ENCODE peak calls at places on chromosomes 12 and 14, in eight cellular contexts. T, C, Q, K, O, E, W and Y are unnamed samples. For H3K36me3, the result is how much of the 10 kb centered on the place peaks cover.

GRCh38 chr12:22733756-22734155 is 108.8 kb downstream of the ETNK1 start:
- DNase-seq in K (no peak), C (no peak), T (no peak), E (no peak), W (no peak), O (no peak), Q (peak), Y (no peak)

GRCh38 chr14:33525626-33526025 is 425.2 kb downstream of the EGLN3 start:
- DNase-seq in O (no peak), Q (no peak), C (no peak), T (no peak), K (no peak), W (no peak), E (no peak), Y (peak)

GRCh38 chr14:73696466-73697390 is 17.5 kb downstream of the PNMA1 start:
- DNase-seq in T (no peak), E (no peak), W (no peak), C (no peak), Q (peak), K (no peak), O (no peak), Y (peak)

GRCh38 chr12:124036117-124037109 is 63.4 kb downstream of the ZNF664 start:
- DNase-seq in E (peak), W (peak), K (peak), Q (peak), O (peak), T (no peak), C (no peak), Y (no peak)

GRCh38 chr14:74257078-74257987 is 18.1 kb downstream of the VSX2 start:
- DNase-seq in O (peak), E (peak), C (no peak), T (peak), W (peak), Q (no peak), K (peak), Y (no peak)

GRCh38 chr12:42372154-42372791 is 46.3 kb downstream of the PPHLN1 start:
- DNase-seq in O (no peak), Q (peak), E (peak), C (no peak), W (peak), K (no peak), T (no peak), Y (peak)

GRCh38 chr14:62162998-62163589 is 400.9 kb downstream of the SNAPC1 start:
- DNase-seq in K (no peak), E (peak), C (no peak), T (no peak), O (no peak), W (peak), Q (peak), Y (peak)

GRCh38 chr12:87930033-87930432 is 99.2 kb downstream of the C12orf50 start:
- DNase-seq in K (no peak), W (no peak), O (no peak), Q (peak), E (no peak), T (no peak), C (no peak), Y (peak)

GRCh38 chr14:73784065-73784987 is 67.3 kb upstream of the PTGR2 start:
- DNase-seq in O (no peak), K (no peak), T (no peak), C (peak), W (peak), E (peak), Q (peak), Y (peak)

GRCh38 chr12:62113366-62114011 is 146.7 kb upstream of the USP15 start:
- DNase-seq in O (no peak), T (no peak), C (no peak), E (peak), W (no peak), K (no peak), Q (no peak), Y (no peak)

GRCh38 chr12:6327591-6328041 is 14.3 kb downstream of the TNFRSF1A start:
- DNase-seq in C (no peak), Q (no peak), E (no peak), W (no peak), O (no peak), T (no peak), K (no peak), Y (no peak)

GRCh38 chr14:88189040-88189839 is 133.8 kb downstream of the KCNK10 start:
- DNase-seq in E (peak), T (peak), O (peak), Q (peak), K (no peak), C (peak), W (peak), Y (peak)

GRCh38 chr14:86912689-86913088 is 1080.3 kb downstream of the GALC start:
- DNase-seq in T (no peak), W (no peak), O (no peak), E (no peak), C (no peak), K (no peak), Q (no peak), Y (no peak)

GRCh38 chr12:47534695-47535094 is 171.1 kb downstream of the RPAP3 start:
- DNase-seq in K (no peak), W (peak), Q (peak), C (no peak), T (no peak), O (no peak), E (no peak), Y (peak)

GRCh38 chr12:89351489-89352241 is 636 bp downstream of the DUSP6 start:
- DNase-seq in T (peak), O (peak), E (no peak), C (peak), W (peak), Q (peak), K (peak), Y (no peak)

GRCh38 chr12:66514581-66514980 is 164.3 kb downstream of the GRIP1 start:
- DNase-seq in T (no peak), K (no peak), Q (peak), O (no peak), E (no peak), C (no peak), W (no peak), Y (peak)

GRCh38 chr12:113298472-113298817 is 36.5 kb downstream of the SLC8B1 start:
- DNase-seq in T (no peak), E (no peak), K (no peak), C (no peak), Q (no peak), O (no peak), W (no peak), Y (no peak)

GRCh38 chr12:4275869-4276253 is 2.3 kb downstream of the CCND2 start:
- DNase-seq in K (peak), T (no peak), E (peak), W (no peak), Q (no peak), C (peak), O (no peak), Y (peak)

GRCh38 chr12:12927211-12928079 is 24.5 kb downstream of the GPRC5D start:
- DNase-seq in K (peak), T (peak), O (peak), W (peak), E (no peak), Q (no peak), C (peak), Y (peak)

GRCh38 chr12:114809132-114809531 is 125.2 kb upstream of the TBX3 start:
- DNase-seq in O (no peak), K (no peak), E (no peak), W (no peak), T (no peak), Q (no peak), C (no peak), Y (no peak)

GRCh38 chr12:25131270-25131669 is 63.7 kb downstream of the DNAI7 start:
- DNase-seq in W (no peak), Q (no peak), O (no peak), E (no peak), T (no peak), C (no peak), K (no peak), Y (peak)

GRCh38 chr14:71395151-71395604 is 487.9 kb downstream of the PCNX1 start:
- DNase-seq in Q (no peak), E (no peak), K (no peak), T (no peak), C (no peak), W (no peak), O (no peak), Y (peak)

GRCh38 chr14:71399057-71399487 is 491.8 kb downstream of the PCNX1 start:
- DNase-seq in E (no peak), Q (no peak), W (no peak), C (no peak), T (no peak), K (no peak), O (no peak), Y (no peak)

GRCh38 chr12:68113644-68114043 is 45.9 kb downstream of the IFNG start:
- DNase-seq in C (no peak), Q (no peak), E (peak), W (no peak), O (peak), K (no peak), T (no peak), Y (no peak)
- TF ChIP-seq CTCF in C (no peak), Q (no peak), E (peak), W (peak), O (peak), K (no peak), T (no peak), Y (peak)

GRCh38 chr12:132597333-132598283 is 12.8 kb downstream of the LRCOL1 start:
- DNase-seq in Q (peak), E (peak), O (no peak), C (no peak), K (peak), W (peak), T (no peak), Y (no peak)
- H3K4me3 ChIP-seq in Q (peak), E (peak), O (peak), C (peak), K (peak), W (peak), T (peak), Y (peak)

DNA sequence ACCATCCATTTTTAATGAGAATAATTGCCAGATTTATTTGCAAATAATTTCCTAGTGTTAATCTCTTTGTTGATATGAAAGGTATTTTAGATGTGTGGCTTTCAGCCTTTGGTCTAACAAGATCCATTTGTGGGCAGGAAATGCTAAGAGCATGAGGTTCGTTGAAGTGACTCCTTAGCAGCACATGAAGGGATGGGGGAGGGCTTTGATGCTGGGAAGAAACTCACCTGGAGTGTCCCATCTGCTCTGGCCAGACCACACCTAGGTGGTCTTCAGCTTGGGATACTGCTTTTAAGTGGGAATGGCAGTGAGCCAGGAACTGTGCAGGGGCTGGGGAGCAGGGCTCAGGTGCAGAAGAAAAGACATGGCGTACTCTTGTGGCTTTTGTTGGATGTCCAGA is 13.6 kb downstream of the SFSWAP start:
- DNase-seq in O (no peak), T (no peak), K (no peak), W (no peak), E (peak), C (no peak), Q (peak), Y (no peak)
- H3K36me3 ChIP-seq in O (half or more), T (under half), K (half or more), W (half or more), E (under half), C (half or more), Q (half or more), Y (under half)

DNA sequence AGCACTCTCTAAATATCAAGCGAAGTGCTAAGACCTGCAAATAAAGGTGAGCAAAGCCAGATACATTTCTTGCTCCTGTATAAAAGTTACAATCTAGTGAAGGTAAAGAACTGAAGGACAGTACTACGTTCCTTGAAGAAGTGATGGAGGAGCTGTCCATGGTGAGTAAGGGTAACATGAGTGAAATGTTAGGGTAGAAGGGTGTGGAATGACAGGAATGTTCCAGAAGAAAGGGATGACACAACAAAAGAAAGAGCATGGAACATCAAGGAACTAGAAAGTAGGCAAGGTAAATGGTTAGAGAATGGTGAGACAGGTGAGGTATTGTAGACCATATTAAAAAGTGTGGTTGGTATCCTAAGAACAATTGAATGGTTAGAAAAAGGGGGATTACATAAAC is 272.4 kb downstream of the ACSS3 start:
- DNase-seq in Q (no peak), E (peak), O (no peak), W (no peak), T (no peak), K (no peak), C (no peak), Y (no peak)
- TF ChIP-seq CTCF in Q (no peak), E (no peak), O (no peak), W (no peak), T (no peak), K (no peak), C (no peak), Y (no peak)

DNA sequence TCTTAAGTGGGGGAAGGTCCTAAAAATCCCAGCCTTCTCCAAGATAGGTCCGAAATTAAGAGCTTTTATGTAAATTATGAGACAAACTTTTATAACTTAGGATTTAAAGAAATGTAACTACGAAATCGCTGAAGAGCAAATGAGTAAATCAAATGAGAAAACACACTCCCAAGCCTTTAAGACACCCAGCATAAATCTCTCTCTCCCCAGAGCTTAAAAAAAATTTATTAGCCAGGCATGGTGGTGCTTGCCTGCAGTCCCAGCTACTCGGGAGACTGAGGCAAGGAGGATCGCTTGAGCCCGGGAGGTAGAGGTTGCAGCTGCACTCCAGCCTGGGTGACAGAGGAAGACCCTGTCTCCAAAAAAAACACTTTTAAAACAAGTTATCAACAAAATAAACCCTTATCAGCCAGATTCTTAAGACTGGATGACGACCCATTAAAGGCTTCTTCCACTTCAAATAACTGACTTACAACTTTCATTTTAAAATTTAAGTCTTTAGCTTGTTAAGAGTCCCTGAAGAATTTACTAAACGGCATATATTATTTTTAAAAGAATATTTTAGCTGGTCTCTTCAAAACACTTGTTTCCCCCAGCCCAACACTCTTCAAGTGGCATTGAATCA is 3.2 kb downstream of the PTGES3 start:
- DNase-seq in T (no peak), E (no peak), W (no peak), Q (no peak), C (no peak), O (no peak), K (no peak), Y (no peak)
- H3K4me3 ChIP-seq in T (no peak), E (peak), W (no peak), Q (peak), C (peak), O (peak), K (peak), Y (peak)

GRCh38 chr14:49584058-49584457 is 2.1 kb downstream of the RPS29 start:
- DNase-seq in O (no peak), K (no peak), Q (no peak), T (no peak), W (no peak), E (no peak), C (no peak), Y (no peak)
- H3K36me3 ChIP-seq in O (under half), K (under half), Q (under half), T (under half), W (under half), E (under half), C (under half), Y (under half)

DNA sequence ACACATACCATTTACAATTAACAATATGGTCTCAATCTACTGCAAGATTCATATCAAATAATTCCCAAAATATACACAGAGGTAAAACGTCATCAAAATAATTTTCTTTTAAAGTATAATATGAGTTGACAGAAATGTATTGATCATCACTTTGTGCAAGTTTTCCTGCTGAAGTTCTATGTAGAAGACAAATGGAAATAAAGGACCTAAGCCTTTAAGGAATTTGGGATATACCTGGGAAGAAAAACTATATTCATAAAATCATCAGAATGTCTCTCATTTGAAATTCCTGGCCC is 61.1 kb upstream of the DAAM1 start:
- DNase-seq in K (no peak), E (no peak), T (no peak), O (no peak), C (no peak), Q (no peak), W (no peak), Y (no peak)
- TF ChIP-seq CTCF in K (no peak), E (no peak), T (no peak), O (peak), C (no peak), Q (no peak), W (no peak), Y (no peak)

GRCh38 chr14:104939666-104940410 is 15.2 kb downstream of the PLD4 start:
- DNase-seq in E (no peak), O (no peak), Q (no peak), T (no peak), K (no peak), C (peak), W (no peak), Y (no peak)

GRCh38 chr14:104942586-104942985 is 17.9 kb downstream of the PLD4 start:
- DNase-seq in K (no peak), O (no peak), Q (no peak), W (no peak), E (no peak), T (no peak), C (peak), Y (no peak)

GRCh38 chr14:104938960-104939359 is 14.3 kb downstream of the PLD4 start:
- DNase-seq in W (no peak), K (no peak), E (no peak), Q (no peak), O (no peak), C (no peak), T (no peak), Y (no peak)

GRCh38 chr14:104941508-104942365 is 17.1 kb downstream of the PLD4 start:
- DNase-seq in E (no peak), W (no peak), O (no peak), C (peak), K (no peak), T (no peak), Q (no peak), Y (no peak)

DNA sequence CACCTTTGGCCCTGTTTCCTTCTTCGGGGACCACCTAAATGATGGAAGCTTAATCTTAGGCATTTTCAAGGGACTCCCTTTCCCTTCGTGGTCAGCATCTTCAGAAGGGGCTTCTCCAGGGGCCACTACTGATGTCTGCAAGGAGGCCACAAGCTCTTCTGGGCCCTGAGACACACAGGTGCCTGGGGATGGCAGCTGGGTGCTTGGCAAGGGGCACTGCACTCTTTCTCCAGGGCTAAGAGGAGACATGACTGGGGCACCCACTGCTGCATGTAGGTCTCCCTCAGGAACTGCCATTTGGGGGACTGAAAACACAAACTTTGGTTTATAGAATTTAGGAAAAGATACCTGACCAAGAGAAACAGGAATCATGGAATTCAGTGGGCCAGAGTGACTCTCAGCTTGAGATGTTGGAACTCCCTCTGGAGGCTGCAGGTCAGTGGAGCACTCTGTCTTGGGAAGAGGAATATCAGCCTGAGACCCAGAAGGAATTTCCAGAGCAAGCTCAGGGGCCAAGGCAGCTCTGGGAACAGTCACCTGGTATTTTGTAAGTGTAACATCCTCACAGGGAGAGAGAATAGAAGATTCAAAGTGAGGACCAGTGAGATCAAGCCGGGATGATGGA is 16.0 kb downstream of the PLD4 start:
- DNase-seq in W (no peak), Q (no peak), T (no peak), O (no peak), K (no peak), E (peak), C (peak), Y (no peak)
- H3K4me3 ChIP-seq in W (no peak), Q (no peak), T (no peak), O (no peak), K (no peak), E (no peak), C (no peak), Y (no peak)

DNA sequence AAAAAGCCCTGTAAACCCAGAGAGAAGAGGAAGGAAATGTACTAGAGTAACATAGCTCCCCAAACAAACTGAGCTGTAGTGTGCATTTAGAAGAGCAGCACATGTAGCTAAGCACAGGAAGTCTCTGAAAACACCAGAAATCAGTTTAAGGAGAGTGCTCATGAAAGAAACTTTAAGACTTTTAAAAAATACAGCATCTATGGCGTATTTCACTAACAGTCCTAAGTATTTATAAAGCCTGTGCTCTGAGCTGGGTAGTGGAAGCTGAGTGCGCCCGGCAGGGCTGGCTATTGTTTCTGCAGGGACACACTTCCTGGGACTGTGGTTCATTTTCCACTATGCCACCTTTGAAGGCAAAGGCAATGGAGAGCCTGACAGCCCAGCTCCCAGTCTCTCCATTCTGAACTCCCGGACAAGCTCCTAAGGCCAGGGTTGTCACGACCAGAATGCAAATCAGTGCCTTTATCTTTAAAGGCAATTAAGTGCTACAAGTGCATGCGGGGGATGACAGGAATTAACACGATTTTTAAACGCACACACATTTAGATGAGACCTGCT is 45.4 kb downstream of the NIN start:
- DNase-seq in O (no peak), Q (no peak), W (peak), T (no peak), E (peak), K (no peak), C (no peak), Y (no peak)
- H3K36me3 ChIP-seq in O (under half), Q (under half), W (under half), T (under half), E (under half), K (under half), C (under half), Y (under half)